ENCODE peak calls at places on chromosome 10, in four cellular contexts. H is HepG2, O is HCT116, Y is K562. A is an unnamed sample.

GRCh38 chr10:87657370-87657769 is 2.3 kb upstream of the PAPSS2 start:
- DNase-seq in H (no peak), Y (no peak), O (no peak), A (no peak)

GRCh38 chr10:115092555-115093285 is 445 bp upstream of the ATRNL1 start:
- DNase-seq in O (no peak), Y (no peak), H (no peak), A (no peak)

GRCh38 chr10:119379466-119380071 is 162.9 kb downstream of the RGS10 start:
- DNase-seq in Y (no peak), O (no peak), H (no peak), A (no peak)

GRCh38 chr10:105974803-105975456 is 1189.6 kb downstream of the SORCS1 start:
- DNase-seq in O (no peak), Y (no peak), H (no peak), A (no peak)

GRCh38 chr10:82668266-82668665 is 793.3 kb downstream of the NRG3 start:
- DNase-seq in H (no peak), O (no peak), Y (no peak), A (no peak)

GRCh38 chr10:77737608-77738007 is 100.0 kb upstream of the KCNMA1 start:
- DNase-seq in O (peak), Y (no peak), H (no peak), A (no peak)

GRCh38 chr10:84333864-84334451 is 5.6 kb downstream of the CCSER2 start:
- DNase-seq in Y (peak), H (no peak), O (no peak), A (no peak)

GRCh38 chr10:48501806-48502771 is 102.8 kb downstream of the ARHGAP22 start:
- DNase-seq in H (no peak), Y (no peak), O (no peak), A (no peak)

GRCh38 chr10:117175901-117176534 is 21.3 kb upstream of the KCNK18 start:
- DNase-seq in O (peak), H (peak), Y (peak), A (peak)

GRCh38 chr10:129945031-129945430 is 19.0 kb downstream of the EBF3 start:
- DNase-seq in H (no peak), O (no peak), Y (no peak), A (no peak)

GRCh38 chr10:49254556-49255318 is 44.2 kb upstream of the C10orf71 start:
- DNase-seq in O (no peak), H (no peak), Y (no peak), A (no peak)

GRCh38 chr10:31467791-31468535 is 148.9 kb downstream of the ZEB1 start:
- DNase-seq in O (peak), H (peak), Y (no peak), A (peak)

GRCh38 chr10:60799971-60800370 is 21.7 kb downstream of the CDK1 start:
- DNase-seq in Y (no peak), H (no peak), O (no peak), A (no peak)

GRCh38 chr10:126062132-126063032 is 166.0 kb downstream of the FANK1 start:
- DNase-seq in H (no peak), O (peak), Y (peak), A (peak)

GRCh38 chr10:114683162-114683561 is 25.1 kb upstream of the ABLIM1 start:
- DNase-seq in H (no peak), Y (no peak), O (no peak), A (no peak)

GRCh38 chr10:86941426-86941825 is 16.0 kb downstream of the MMRN2 start:
- DNase-seq in H (no peak), O (no peak), Y (no peak), A (no peak)

GRCh38 chr10:30873408-30873807 is 158.3 kb downstream of the ZNF438 start:
- DNase-seq in O (no peak), Y (no peak), H (no peak), A (no peak)

GRCh38 chr10:79399242-79399831 is 46.1 kb downstream of the ZCCHC24 start:
- DNase-seq in Y (peak), O (no peak), H (no peak), A (no peak)

GRCh38 chr10:3975016-3975415 is 190.0 kb upstream of the KLF6 start:
- DNase-seq in H (no peak), Y (no peak), O (no peak), A (no peak)

GRCh38 chr10:122374859-122375721 is 582 bp downstream of the PLEKHA1 start:
- DNase-seq in O (peak), Y (peak), H (peak), A (no peak)

GRCh38 chr10:96377816-96378294 is 19.1 kb upstream of the OPALIN start:
- DNase-seq in H (peak), O (no peak), Y (peak), A (no peak)

GRCh38 chr10:102627446-102628293 is 16.6 kb upstream of the TRIM8 start:
- DNase-seq in O (no peak), H (peak), Y (no peak), A (no peak)

GRCh38 chr10:71213761-71214440 is 1.5 kb downstream of the UNC5B start:
- DNase-seq in H (no peak), O (no peak), Y (peak), A (no peak)

GRCh38 chr10:5775705-5776104 is 37.5 kb downstream of the GDI2 start:
- DNase-seq in O (no peak), H (no peak), Y (no peak), A (no peak)
- TF ChIP-seq TCF7L2 in O (no peak), H (no peak), Y (no peak), A (no peak)

DNA sequence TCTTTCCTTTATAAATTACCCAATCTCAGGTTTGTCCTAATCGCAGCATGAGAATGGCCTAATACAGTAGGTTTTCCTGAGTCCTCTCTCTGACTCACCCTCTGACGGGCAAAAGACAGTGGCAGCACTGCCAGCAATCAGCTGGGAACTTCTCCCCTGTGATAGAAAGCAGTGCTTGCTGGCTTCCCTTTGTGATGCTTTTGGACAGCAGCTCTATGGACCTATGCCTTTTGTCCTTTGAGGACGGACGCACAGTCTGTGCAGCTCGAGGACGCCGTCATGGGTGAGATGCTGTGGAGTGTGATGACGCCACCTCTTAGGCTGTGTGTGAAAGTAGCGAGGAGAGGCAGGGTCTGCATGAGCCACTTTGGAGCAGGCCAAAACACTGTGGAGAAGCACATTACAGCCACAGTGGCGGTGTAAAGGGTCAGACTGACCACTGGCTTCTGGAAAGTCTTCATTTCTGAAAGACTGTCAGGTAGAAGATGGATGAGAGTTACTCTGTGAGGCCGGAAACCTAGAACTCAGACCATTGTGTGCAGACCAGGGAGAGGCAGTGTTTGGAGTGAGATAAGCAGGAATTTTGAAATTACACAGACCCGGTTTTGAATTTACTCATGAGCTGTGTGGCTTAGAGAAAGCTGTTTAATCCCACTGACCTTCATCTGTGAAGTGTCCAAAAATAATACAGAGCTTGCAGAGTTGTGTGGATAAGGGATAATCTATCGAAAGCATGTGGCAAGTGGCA is 69.0 kb downstream of the KIAA1217 start:
- DNase-seq in H (no peak), O (no peak), Y (no peak), A (no peak)
- TF ChIP-seq REST in H (no peak), O (no peak), Y (no peak), A (no peak)

GRCh38 chr10:111081595-111081994 is 4.8 kb downstream of the ADRA2A start:
- DNase-seq in Y (no peak), H (no peak), O (no peak), A (no peak)

GRCh38 chr10:111078505-111079185 is 1.8 kb downstream of the ADRA2A start:
- DNase-seq in H (no peak), O (no peak), Y (no peak), A (no peak)

GRCh38 chr10:111079241-111079760 is 2.5 kb downstream of the ADRA2A start:
- DNase-seq in H (no peak), O (no peak), Y (no peak), A (no peak)

GRCh38 chr10:111079781-111080180 is 3.0 kb downstream of the ADRA2A start:
- DNase-seq in O (no peak), Y (no peak), H (no peak), A (no peak)

GRCh38 chr10:111080224-111080623 is 3.4 kb downstream of the ADRA2A start:
- DNase-seq in H (no peak), O (no peak), Y (no peak), A (no peak)
- TF ChIP-seq TCF7L2 in H (no peak), O (no peak), Y (no peak), A (no peak)

GRCh38 chr10:104337527-104337984 is 709 bp downstream of the ITPRIP start:
- DNase-seq in Y (peak), H (no peak), O (no peak), A (no peak)
- TF ChIP-seq REST in Y (no peak), H (no peak), O (no peak), A (no peak)

GRCh38 chr10:113239569-113239968 is 289.5 kb downstream of the TCF7L2 start:
- DNase-seq in H (no peak), Y (no peak), O (no peak), A (no peak)
- TF ChIP-seq TCF7L2 in H (no peak), Y (no peak), O (no peak), A (no peak)